ENCODE peak calls at places on chromosomes 3 and 15, in nine cellular contexts. A is ovary; Y is T-cell; E is tibial nerve; O is fibroblast of gingiva; H is HL-60; P is fibroblast of lung; F is effector CD4-positive, alpha-beta T cell; K is naive thymus-derived CD8-positive, alpha-beta T cell. W is an unnamed sample.

GRCh38 chr3:184505053-184505452 is 56.5 kb upstream of the EPHB3 start:
- DNase-seq in O (peak; percentile 18), K (no peak), Y (no peak), P (no peak), E (no peak), F (no peak), H (no peak), A (no peak), W (no peak)

GRCh38 chr15:79339588-79340314 is 28.8 kb downstream of the TMED3 start:
- DNase-seq in K (no peak), H (peak; percentile 23), O (peak; percentile 32), E (no peak), A (no peak), F (no peak), P (peak; percentile 50), Y (no peak), W (no peak)

GRCh38 chr3:183252973-183253363 is at the start of gene B3GNT5:
- DNase-seq in O (no peak), Y (peak; percentile 21), K (no peak), A (peak; percentile 48), F (no peak), E (no peak), H (peak; percentile 32), P (peak; percentile 8), W (no peak)

GRCh38 chr3:41716391-41716910 is 245.5 kb downstream of the ULK4 start:
- DNase-seq in H (no peak), K (no peak), F (no peak), Y (no peak), A (no peak), O (peak; percentile 16), E (no peak), P (peak; percentile 8), W (no peak)

GRCh38 chr3:72274511-72275295 is 489.8 kb upstream of the PROK2 start:
- DNase-seq in K (no peak), Y (no peak), P (peak; percentile 80), F (no peak), O (peak; percentile 91), H (peak; percentile 59), E (peak; percentile 66), A (peak; percentile 52), W (no peak)

GRCh38 chr3:963255-963654 is 129.6 kb upstream of the CNTN6 start:
- DNase-seq in A (no peak), F (no peak), O (no peak), P (no peak), H (no peak), K (no peak), Y (no peak), E (no peak), W (no peak)

GRCh38 chr3:183641875-183642274 is 6.5 kb downstream of the KLHL24 start:
- DNase-seq in A (no peak), P (no peak), H (no peak), E (no peak), K (no peak), O (no peak), F (no peak), Y (no peak), W (no peak)

GRCh38 chr15:87713405-87713995 is 543.0 kb downstream of the NTRK3 start:
- DNase-seq in Y (no peak), K (no peak), P (no peak), H (no peak), F (no peak), E (no peak), A (no peak), O (no peak), W (no peak)

GRCh38 chr15:36117394-36117793 is 462.0 kb upstream of the CDIN1 start:
- DNase-seq in P (no peak), E (no peak), Y (no peak), A (no peak), F (no peak), H (no peak), K (no peak), O (no peak), W (no peak)

GRCh38 chr15:57356636-57357035 is 19.7 kb upstream of the CGNL1 start:
- DNase-seq in Y (no peak), F (no peak), K (no peak), O (no peak), P (peak; percentile 83), A (no peak), E (no peak), H (no peak), W (no peak)

GRCh38 chr3:186260726-186261125 is 101.3 kb downstream of the DGKG start:
- DNase-seq in F (no peak), A (no peak), E (no peak), O (no peak), Y (no peak), K (no peak), H (no peak), P (no peak), W (no peak)

GRCh38 chr15:34436126-34436955 is 1.3 kb downstream of the GOLGA8A start:
- DNase-seq in P (peak; percentile 17), Y (peak; percentile 21), H (peak; percentile 33), O (no peak), E (no peak), K (no peak), F (peak; percentile 23), A (no peak), W (no peak)

GRCh38 chr15:25901841-25902610 is 38.9 kb upstream of the ATP10A start:
- DNase-seq in P (no peak), E (no peak), K (no peak), F (no peak), Y (no peak), A (no peak), O (no peak), H (no peak), W (no peak)

GRCh38 chr3:65573548-65574116 is 465.1 kb downstream of the MAGI1 start:
- DNase-seq in K (no peak), F (no peak), Y (no peak), A (no peak), P (no peak), E (no peak), O (no peak), H (no peak), W (no peak)

GRCh38 chr3:139520028-139520737 is 19.4 kb downstream of the RBP1 start:
- DNase-seq in O (no peak), P (peak; percentile 34), A (no peak), F (no peak), K (no peak), Y (no peak), H (no peak), E (no peak), W (no peak)

GRCh38 chr3:8954938-8955763 is 8.1 kb downstream of the RAD18 start:
- DNase-seq in P (peak; percentile 86), Y (no peak), F (no peak), K (no peak), O (no peak), E (no peak), A (no peak), H (peak; percentile 58), W (no peak)

GRCh38 chr3:14525685-14526631 is 14.2 kb downstream of the GRIP2 start:
- DNase-seq in F (no peak), H (no peak), K (no peak), Y (no peak), E (no peak), O (no peak), A (peak; percentile 43), P (peak; percentile 48), W (peak; percentile 56)

GRCh38 chr3:140206196-140207040 is 271.4 kb downstream of the CLSTN2 start:
- DNase-seq in Y (no peak), K (no peak), P (peak; percentile 53), A (peak; percentile 27), F (no peak), O (peak; percentile 44), E (no peak), H (no peak), W (peak; percentile 36)

GRCh38 chr15:25763206-25763880 is 99.8 kb downstream of the ATP10A start:
- DNase-seq in F (no peak), A (no peak), H (no peak), K (no peak), P (no peak), Y (no peak), E (no peak), O (no peak), W (no peak)

GRCh38 chr3:110265302-110265701 is 806.3 kb upstream of the NECTIN3 start:
- DNase-seq in F (no peak), P (no peak), O (no peak), K (no peak), E (no peak), H (no peak), A (no peak), Y (no peak), W (no peak)

GRCh38 chr3:133894334-133895207 is 1.1 kb downstream of the RAB6B start:
- DNase-seq in E (no peak), A (no peak), H (no peak), Y (no peak), P (no peak), O (no peak), F (no peak), K (no peak), W (no peak)

GRCh38 chr3:194140520-194141414 is 4.8 kb downstream of the HES1 start:
- DNase-seq in O (no peak), E (no peak), K (no peak), P (peak; percentile 73), F (no peak), H (no peak), Y (no peak), A (peak; percentile 77), W (no peak)

GRCh38 chr3:195240171-195240701 is 30.7 kb downstream of the XXYLT1 start:
- DNase-seq in H (no peak), A (peak; percentile 59), K (peak; percentile 34), P (no peak), O (no peak), E (no peak), Y (no peak), F (no peak), W (no peak)

GRCh38 chr3:169678122-169678521 is 14.6 kb upstream of the MECOM start:
- DNase-seq in A (no peak), O (no peak), H (no peak), K (no peak), Y (no peak), E (no peak), F (no peak), P (no peak), W (no peak)

GRCh38 chr3:5423076-5423475 is 235.6 kb downstream of the EDEM1 start:
- DNase-seq in P (no peak), Y (no peak), E (peak; percentile 23), H (peak; percentile 31), O (no peak), K (no peak), A (no peak), F (no peak), W (no peak)

GRCh38 chr15:74505837-74506514 is 35.0 kb upstream of the ARID3B start:
- DNase-seq in Y (no peak), A (no peak), P (peak; percentile 66), E (no peak), O (peak; percentile 14), K (no peak), F (no peak), H (no peak), W (no peak)

GRCh38 chr15:45795487-45796069 is 160.7 kb downstream of the SQOR start:
- DNase-seq in H (peak; percentile 45), K (no peak), O (no peak), A (no peak), E (no peak), F (no peak), Y (no peak), P (no peak), W (no peak)

GRCh38 chr3:14511623-14511965 is 28.5 kb downstream of the GRIP2 start:
- DNase-seq in F (no peak), O (no peak), A (no peak), Y (no peak), E (no peak), K (no peak), P (no peak), H (no peak), W (no peak)

GRCh38 chr15:96230557-96231181 is 99.8 kb upstream of the NR2F2 start:
- DNase-seq in P (peak; percentile 68), A (no peak), O (peak; percentile 6), F (no peak), Y (no peak), H (no peak), E (no peak), K (no peak), W (no peak)

W was measured in stromal cell of bone marrow.